ENCODE peak calls at places on chromosome 22, in six cellular contexts. C, Z, O, X, S and J are unnamed samples.

GRCh38 chr22:39983346-39983745 is 11.4 kb upstream of the FAM83F start:
- DNase-seq in X (no peak), S (no peak), C (no peak), O (no peak), Z (no peak), J (no peak)

GRCh38 chr22:49150801-49151221 is 676.9 kb downstream of the BRD1 start:
- DNase-seq in X (no peak), S (no peak), C (peak; percentile 73), Z (no peak), O (no peak), J (no peak)

GRCh38 chr22:48837341-48837935 is 990.2 kb downstream of the BRD1 start:
- DNase-seq in X (no peak), C (no peak), O (no peak), Z (no peak), S (no peak), J (peak; percentile 10)

GRCh38 chr22:45554040-45554406 is 51.3 kb downstream of the FBLN1 start:
- DNase-seq in O (no peak), C (no peak), Z (no peak), X (no peak), S (no peak), J (no peak)

GRCh38 chr22:36026741-36027140 is 1.9 kb downstream of the RBFOX2 start:
- DNase-seq in O (peak; percentile 37), S (no peak), C (no peak), Z (no peak), X (no peak), J (peak; percentile 41)

GRCh38 chr22:50329236-50329635 is 2.4 kb upstream of the DENND6B start:
- DNase-seq in O (peak; percentile 74), Z (no peak), X (peak; percentile 74), S (no peak), C (no peak), J (peak; percentile 65)

GRCh38 chr22:45543243-45543642 is 40.6 kb downstream of the FBLN1 start:
- DNase-seq in Z (no peak), X (no peak), O (no peak), C (no peak), S (no peak), J (no peak)

GRCh38 chr22:43969021-43969878 is 14.0 kb downstream of the SAMM50 start:
- DNase-seq in Z (no peak), O (no peak), S (no peak), X (no peak), C (no peak), J (no peak)

GRCh38 chr22:50473088-50473487 is 1.7 kb downstream of the SBF1 start:
- DNase-seq in O (peak; percentile 11), C (no peak), Z (peak; percentile 50), S (no peak), X (no peak), J (no peak)

GRCh38 chr22:46992121-46992731 is 229.8 kb downstream of the TBC1D22A start:
- DNase-seq in Z (no peak), C (peak; percentile 72), X (no peak), O (no peak), S (no peak), J (no peak)

GRCh38 chr22:48105254-48105653 is 1342.8 kb downstream of the TBC1D22A start:
- DNase-seq in Z (no peak), C (no peak), S (no peak), O (no peak), X (peak; percentile 24), J (no peak)

GRCh38 chr22:38935616-38936015 is 21.8 kb upstream of the APOBEC3A start:
- DNase-seq in O (no peak), Z (no peak), S (no peak), X (no peak), C (no peak), J (no peak)

GRCh38 chr22:22168190-22168940 is 76.2 kb upstream of the VPREB1 start:
- DNase-seq in S (peak; percentile 22), Z (no peak), X (no peak), C (no peak), O (peak; percentile 62), J (peak; percentile 79)

GRCh38 chr22:49179175-49179574 is 648.5 kb downstream of the BRD1 start:
- DNase-seq in X (no peak), C (no peak), Z (no peak), O (no peak), S (no peak), J (no peak)

GRCh38 chr22:48517039-48518030 is 1310.3 kb downstream of the BRD1 start:
- DNase-seq in C (no peak), S (peak; percentile 19), O (no peak), X (no peak), Z (no peak), J (no peak)

GRCh38 chr22:39476664-39477063 is 19.9 kb downstream of the MGAT3 start:
- DNase-seq in X (no peak), S (no peak), O (no peak), C (no peak), Z (no peak), J (no peak)

GRCh38 chr22:17606472-17606871 is 22.1 kb downstream of the ATP6V1E1 start:
- DNase-seq in O (no peak), Z (no peak), C (no peak), X (no peak), S (no peak), J (no peak)

GRCh38 chr22:24424001-24424900 is 3.1 kb upstream of the ADORA2A start:
- DNase-seq in S (no peak), C (no peak), Z (peak; percentile 47), X (no peak), O (no peak), J (no peak)

GRCh38 chr22:37672920-37673453 is 2.4 kb upstream of the LGALS1 start:
- DNase-seq in S (no peak), Z (no peak), C (no peak), X (no peak), O (no peak), J (no peak)

GRCh38 chr22:37560682-37561208 is 465 bp downstream of the CDC42EP1 start:
- DNase-seq in S (no peak), X (peak; percentile 84), O (peak; percentile 52), Z (no peak), C (peak; percentile 87), J (peak; percentile 42)

GRCh38 chr22:25069758-25070461 is 117.4 kb downstream of the KIAA1671 start:
- DNase-seq in C (peak; percentile 86), S (no peak), O (no peak), X (no peak), Z (peak; percentile 15), J (no peak)

GRCh38 chr22:43434601-43435311 is 22.9 kb downstream of the MPPED1 start:
- DNase-seq in X (no peak), Z (no peak), O (no peak), C (peak; percentile 57), S (no peak), J (no peak)

GRCh38 chr22:49769691-49770315 is 57.9 kb downstream of the BRD1 start:
- DNase-seq in O (no peak), S (no peak), C (peak; percentile 35), X (no peak), Z (no peak), J (no peak)

GRCh38 chr22:47056361-47056760 is 293.9 kb downstream of the TBC1D22A start:
- DNase-seq in S (no peak), O (no peak), Z (no peak), X (no peak), C (peak; percentile 41), J (no peak)

GRCh38 chr22:38155703-38156102 is 25.9 kb downstream of the PLA2G6 start:
- DNase-seq in Z (no peak), O (no peak), S (no peak), C (no peak), X (no peak), J (no peak)

GRCh38 chr22:23072911-23073491 is 2.7 kb downstream of the GNAZ start:
- DNase-seq in X (peak; percentile 75), S (no peak), O (no peak), C (peak; percentile 52), Z (no peak), J (no peak)

GRCh38 chr22:25645964-25646363 is 81.5 kb downstream of the GRK3 start:
- DNase-seq in X (no peak), O (peak; percentile 22), Z (no peak), C (no peak), S (no peak), J (no peak)

GRCh38 chr22:48968201-48968959 is 859.3 kb downstream of the BRD1 start:
- DNase-seq in X (peak; percentile 36), S (peak; percentile 46), Z (no peak), C (peak; percentile 68), O (no peak), J (no peak)

GRCh38 chr22:42111798-42112197 is 18.8 kb downstream of the CYP2D6 start:
- DNase-seq in X (no peak), O (no peak), S (no peak), C (no peak), Z (no peak), J (no peak)

GRCh38 chr22:43381693-43382092 is 30.1 kb upstream of the MPPED1 start:
- DNase-seq in C (peak; percentile 32), Z (no peak), O (no peak), X (no peak), S (no peak), J (no peak)

GRCh38 chr22:44985906-44986527 is 23.8 kb downstream of the PHF21B start:
- DNase-seq in C (no peak), X (no peak), O (no peak), Z (no peak), S (no peak), J (no peak)

GRCh38 chr22:42913874-42914510 is 56.9 kb upstream of the ARFGAP3 start:
- DNase-seq in X (no peak), O (no peak), C (no peak), S (no peak), Z (no peak), J (no peak)